ENCODE peak calls at places on chromosomes 13 and 19, in six cellular contexts. Q is A549, D is ovary, G is left ventricle myocardium inferior, Y is HCT116, L is AG09309. R is an unnamed sample.

GRCh38 chr13:42984691-42985090 is 7.3 kb downstream of the EPSTI1 start:
- DNase-seq in Q (no peak), D (no peak), G (no peak), Y (no peak), L (no peak), R (no peak)

GRCh38 chr13:34172048-34172447 is 354.1 kb downstream of the RFC3 start:
- DNase-seq in Q (no peak), D (no peak), G (no peak), Y (no peak), L (no peak), R (no peak)

GRCh38 chr13:103638706-103639105 is 572.5 kb upstream of the SLC10A2 start:
- DNase-seq in Q (no peak), D (no peak), G (no peak), Y (no peak), L (no peak), R (no peak)

GRCh38 chr13:102571075-102571474 is 25.7 kb upstream of the TPP2 start:
- DNase-seq in Q (no peak), D (no peak), G (no peak), Y (no peak), L (no peak), R (no peak)

GRCh38 chr13:35876601-35877000 is 254.6 kb downstream of the DCLK1 start:
- DNase-seq in Q (no peak), D (no peak), G (no peak), Y (no peak), L (no peak), R (no peak)

GRCh38 chr13:47396915-47397314 is 500.1 kb upstream of the HTR2A start:
- DNase-seq in Q (no peak), D (no peak), G (no peak), Y (no peak), L (no peak), R (no peak)

GRCh38 chr13:93080587-93080986 is 146.0 kb upstream of the GPC6 start:
- DNase-seq in Q (no peak), D (no peak), G (no peak), Y (no peak), L (no peak), R (no peak)

GRCh38 chr13:94886191-94886590 is 173.8 kb upstream of the SOX21 start:
- DNase-seq in Q (no peak), D (no peak), G (no peak), Y (no peak), L (peak), R (no peak)

GRCh38 chr19:19948800-19949199 is 48.1 kb downstream of the ZNF93 start:
- DNase-seq in Q (no peak), D (no peak), G (no peak), Y (no peak), L (no peak), R (no peak)
- H3K4me3 ChIP-seq in Q (no peak), D (no peak), G (no peak), Y (no peak), L (no peak), R (no peak)

DNA sequence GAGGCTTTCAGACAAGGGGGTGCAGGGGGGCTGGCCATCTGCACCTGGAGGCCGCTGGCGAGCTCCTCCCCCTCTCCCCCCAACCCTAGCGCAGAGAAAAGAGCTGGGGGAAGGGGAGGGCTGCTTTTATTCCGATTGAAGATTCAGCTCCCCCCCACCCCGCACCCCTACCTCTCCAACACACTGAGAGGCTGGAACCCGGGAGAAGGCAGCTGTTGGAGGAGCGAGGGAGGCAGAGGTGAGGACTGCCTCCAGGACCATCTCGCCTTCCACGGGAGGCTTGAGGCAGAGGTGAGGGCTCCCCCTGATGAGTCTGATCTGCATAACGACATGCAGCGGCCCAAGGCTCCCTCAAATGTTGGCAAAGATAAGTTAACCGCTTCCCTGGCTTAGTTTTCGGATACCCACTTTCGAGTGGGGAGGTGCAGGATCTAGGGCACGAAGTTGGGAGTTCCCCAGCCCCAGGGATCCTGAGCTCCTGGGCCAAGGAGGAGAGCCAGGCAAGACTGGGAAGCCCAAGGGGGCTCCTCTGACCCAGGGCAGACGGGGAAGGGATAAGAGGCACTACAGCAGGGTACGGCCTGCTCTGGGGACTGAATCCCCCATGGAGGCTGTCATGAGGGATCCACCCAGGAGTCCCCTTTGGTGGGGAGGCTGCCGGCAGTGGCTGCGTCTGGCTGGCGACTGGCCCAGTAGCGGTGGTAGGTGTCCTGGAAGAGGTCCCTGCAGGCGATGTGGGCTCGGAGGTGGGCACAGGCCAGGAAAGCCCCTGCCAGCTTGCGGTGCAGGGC is 1.2 kb upstream of the NUMBL start:
- DNase-seq in Q (peak), D (peak), G (no peak), Y (no peak), L (no peak), R (no peak)
- H3K4me3 ChIP-seq in Q (peak), D (no peak), G (peak), Y (peak), L (peak), R (peak)

GRCh38 chr19:42130254-42130573 is 2.0 kb downstream of the POU2F2 start:
- DNase-seq in Q (no peak), D (no peak), G (no peak), Y (no peak), L (no peak), R (no peak)

GRCh38 chr19:42129399-42130253 is 2.6 kb downstream of the POU2F2 start:
- DNase-seq in Q (no peak), D (no peak), G (peak), Y (no peak), L (no peak), R (no peak)

GRCh38 chr19:42132030-42132628 is at the start of gene POU2F2:
- DNase-seq in Q (no peak), D (no peak), G (peak), Y (no peak), L (no peak), R (no peak)

GRCh38 chr19:42132851-42133528 is 744 bp upstream of the POU2F2 start:
- DNase-seq in Q (peak), D (peak), G (peak), Y (peak), L (no peak), R (no peak)

DNA sequence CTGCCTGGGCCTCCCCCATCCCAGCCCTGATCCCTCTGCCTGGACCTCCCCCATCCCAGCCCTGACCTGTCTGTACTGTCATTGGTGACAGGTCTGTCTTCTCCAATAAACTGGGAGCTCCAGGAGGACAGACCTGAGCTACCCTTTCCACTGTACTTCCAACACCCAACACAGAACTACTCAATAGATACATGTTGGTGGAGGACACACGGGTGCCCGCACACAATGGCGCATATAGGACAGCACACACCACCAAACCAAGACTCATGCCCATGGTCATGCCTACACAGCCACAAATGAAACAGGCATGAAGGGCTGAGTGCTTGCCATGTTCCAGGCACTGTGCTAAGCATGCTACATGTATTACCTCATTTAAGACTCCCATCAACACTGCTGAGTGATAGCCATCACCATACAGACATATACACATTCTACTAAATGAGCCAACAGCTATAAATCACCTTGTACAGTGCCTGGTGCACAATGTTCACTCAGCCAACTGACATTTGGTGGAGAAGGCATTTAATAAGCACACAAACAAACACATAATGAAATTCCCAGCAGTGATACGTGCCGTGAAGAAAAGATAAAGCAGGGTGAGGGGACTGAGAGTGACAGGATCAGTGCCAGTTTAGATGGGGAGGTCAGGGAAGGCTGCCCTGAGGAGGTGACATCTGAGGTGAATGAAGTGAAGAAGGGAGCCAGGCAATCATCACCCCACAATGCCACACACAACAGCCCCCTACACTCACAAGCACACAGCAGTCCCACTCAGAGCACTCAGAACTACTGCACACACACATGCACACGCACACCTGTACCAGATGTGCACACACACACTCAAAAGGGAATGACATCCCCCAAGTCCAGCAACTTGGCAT is 857 bp downstream of the POU2F2 start:
- DNase-seq in Q (no peak), D (no peak), G (no peak), Y (no peak), L (no peak), R (no peak)
- H3K4me3 ChIP-seq in Q (no peak), D (no peak), G (peak), Y (no peak), L (peak), R (no peak)

GRCh38 chr13:97224544-97225324 is 2.6 kb downstream of the MBNL2 start:
- DNase-seq in Q (no peak), D (no peak), G (no peak), Y (no peak), L (no peak), R (peak)
- H3K4me3 ChIP-seq in Q (peak), D (peak), G (peak), Y (peak), L (peak), R (peak)

DNA sequence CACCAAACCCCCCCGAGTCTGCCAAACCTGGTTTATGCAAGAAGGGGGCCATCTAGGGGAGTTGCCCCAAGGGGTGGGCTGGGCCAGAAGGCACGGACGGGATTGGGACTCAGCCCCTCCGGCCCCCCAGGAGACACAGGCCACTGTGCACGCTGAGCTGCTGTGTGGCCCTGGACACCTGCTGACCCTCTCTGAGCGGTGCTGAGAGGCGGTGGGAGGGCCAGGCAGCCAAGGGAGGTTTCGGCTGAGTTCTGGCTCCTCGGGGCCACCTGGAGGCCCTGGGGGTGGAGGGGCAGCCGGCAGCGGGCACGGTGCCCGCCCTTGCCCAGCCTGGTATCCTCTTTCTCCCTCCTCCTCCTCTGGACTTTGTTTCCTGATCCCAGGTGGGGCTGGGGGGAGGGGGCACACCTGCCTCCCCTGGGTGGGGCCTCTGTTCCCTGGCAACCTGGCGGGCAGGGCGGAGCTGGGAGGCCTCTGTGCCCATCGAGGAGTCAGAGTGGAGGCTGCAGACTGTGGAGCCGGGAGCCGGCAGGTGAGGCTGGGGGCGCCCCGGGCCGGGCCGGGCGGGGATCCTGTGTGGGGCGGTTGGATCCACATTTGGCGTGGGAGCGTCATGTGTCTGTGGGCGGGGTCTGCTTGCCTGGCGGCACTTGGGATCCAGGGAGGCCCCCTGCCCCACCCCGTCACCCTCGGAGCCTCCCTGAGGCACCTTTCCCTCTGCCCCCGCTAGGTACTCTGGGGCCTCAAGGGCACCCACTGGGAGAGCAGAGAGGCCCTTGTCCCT is at the start of gene MISP:
- DNase-seq in Q (peak), D (no peak), G (no peak), Y (no peak), L (no peak), R (peak)
- H3K4me3 ChIP-seq in Q (peak), D (no peak), G (no peak), Y (peak), L (no peak), R (peak)

GRCh38 chr19:4971424-4971793 is 2.5 kb downstream of the KDM4B start:
- DNase-seq in Q (no peak), D (peak), G (no peak), Y (no peak), L (no peak), R (peak)

GRCh38 chr19:4970558-4971423 is 1.9 kb downstream of the KDM4B start:
- DNase-seq in Q (no peak), D (no peak), G (peak), Y (no peak), L (no peak), R (no peak)

GRCh38 chr19:4969772-4970531 is 1.0 kb downstream of the KDM4B start:
- DNase-seq in Q (no peak), D (no peak), G (no peak), Y (no peak), L (no peak), R (no peak)

GRCh38 chr19:4972509-4973230 is 3.8 kb downstream of the KDM4B start:
- DNase-seq in Q (peak), D (no peak), G (no peak), Y (peak), L (no peak), R (peak)

DNA sequence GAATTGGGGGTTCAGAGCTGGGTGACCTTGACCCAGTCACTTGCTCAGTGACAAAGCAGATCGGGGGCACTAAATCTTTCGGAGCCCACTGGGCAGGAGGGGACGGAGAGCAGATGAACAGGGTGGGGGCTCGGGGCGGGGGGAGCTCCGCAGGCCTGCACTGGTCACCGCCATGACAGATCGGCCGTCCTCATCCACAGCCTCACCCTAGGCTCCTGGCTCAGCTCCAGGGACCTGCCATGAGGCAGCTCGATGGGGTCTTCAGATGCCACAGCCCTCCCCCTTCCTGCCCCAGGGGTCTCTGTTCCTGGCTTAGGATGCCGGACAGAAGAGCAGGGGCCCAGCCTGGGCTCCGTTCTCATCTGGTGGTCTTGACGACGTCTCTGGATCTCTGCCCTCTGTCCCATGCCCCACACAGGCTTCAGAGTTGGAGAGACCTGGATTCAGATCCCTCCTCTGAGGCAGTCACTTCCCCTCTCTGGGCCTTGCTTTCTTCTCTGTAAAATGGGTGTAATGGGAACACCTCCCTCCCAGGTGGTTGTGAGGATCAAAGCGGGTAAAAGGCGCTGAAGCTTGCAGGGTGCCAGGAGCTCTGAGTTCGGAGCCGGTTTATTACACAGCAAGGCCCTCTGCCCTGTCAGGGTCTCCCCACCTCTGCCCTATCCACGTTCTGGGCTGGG is 3.0 kb downstream of the KDM4B start:
- DNase-seq in Q (no peak), D (peak), G (no peak), Y (no peak), L (no peak), R (no peak)
- H3K4me3 ChIP-seq in Q (no peak), D (no peak), G (peak), Y (peak), L (peak), R (no peak)

GRCh38 chr19:19192910-19193423 is 909 bp downstream of the RFXANK start:
- DNase-seq in Q (no peak), D (no peak), G (no peak), Y (no peak), L (no peak), R (no peak)
- H3K4me3 ChIP-seq in Q (peak), D (peak), G (peak), Y (peak), L (peak), R (peak)

GRCh38 chr19:9911524-9911923 is 24.8 kb downstream of the OLFM2 start:
- DNase-seq in Q (no peak), D (no peak), G (no peak), Y (no peak), L (no peak), R (no peak)
- H3K4me3 ChIP-seq in Q (no peak), D (no peak), G (no peak), Y (no peak), L (no peak), R (no peak)